ENCODE peak calls at places on chromosomes 13 and 19, in eight cellular contexts. E is neuronal stem cell, T is keratinocyte, Y is fibroblast of lung, X is mesenchymal stem cell, K is neural progenitor cell, C is HCT116, B is DND-41. M is an unnamed sample.

GRCh38 chr13:50422181-50423148 is 407.2 kb downstream of the KCNRG start:
- DNase-seq in K (no peak), X (no peak), E (no peak), Y (no peak), B (no peak), T (no peak), C (no peak), M (no peak)

GRCh38 chr13:41356788-41357187 is 45.7 kb downstream of the NAA16 start:
- DNase-seq in E (no peak), B (no peak), Y (no peak), T (no peak), K (no peak), C (no peak), X (no peak), M (peak; percentile 35)

GRCh38 chr19:4445963-4446668 is 11.5 kb downstream of the UBXN6 start:
- DNase-seq in Y (no peak), T (no peak), E (no peak), B (no peak), C (no peak), K (no peak), X (no peak), M (no peak)

GRCh38 chr13:21831654-21832324 is 160.9 kb downstream of the FGF9 start:
- DNase-seq in K (no peak), T (no peak), E (no peak), Y (no peak), X (no peak), C (no peak), B (no peak), M (no peak)

GRCh38 chr19:7442423-7442822 is 46.4 kb downstream of the PEX11G start:
- DNase-seq in T (no peak), K (no peak), E (no peak), Y (no peak), B (no peak), X (no peak), C (no peak), M (no peak)

GRCh38 chr13:98022210-98022609 is 68.7 kb downstream of the IPO5 start:
- DNase-seq in Y (peak; percentile 80), K (no peak), C (no peak), E (no peak), X (peak; percentile 85), B (no peak), T (no peak), M (peak; percentile 78)

GRCh38 chr13:114129649-114130062 is 2.8 kb downstream of the RASA3 start:
- DNase-seq in E (no peak), K (no peak), C (no peak), X (peak; percentile 50), T (no peak), B (peak; percentile 54), Y (no peak), M (no peak)

GRCh38 chr19:2994588-2995131 is 17.3 kb downstream of the TLE6 start:
- DNase-seq in C (no peak), K (no peak), Y (no peak), E (no peak), X (no peak), T (no peak), B (no peak), M (no peak)

GRCh38 chr19:5354403-5354802 is 13.8 kb upstream of the PTPRS start:
- DNase-seq in K (peak; percentile 39), C (no peak), E (no peak), Y (no peak), T (no peak), X (peak; percentile 6), B (peak; percentile 34), M (peak; percentile 29)

GRCh38 chr13:77388944-77389616 is 62.2 kb upstream of the MYCBP2 start:
- DNase-seq in T (no peak), B (no peak), Y (no peak), X (no peak), K (no peak), E (no peak), C (no peak), M (no peak)

GRCh38 chr19:13149628-13150186 is 468 bp downstream of the STX10 start:
- DNase-seq in Y (peak; percentile 27), X (peak; percentile 62), K (peak; percentile 72), C (no peak), B (peak; percentile 43), E (peak; percentile 27), T (no peak), M (peak; percentile 48)

GRCh38 chr19:42461700-42462324 is 19.1 kb upstream of the CXCL17 start:
- DNase-seq in C (no peak), T (no peak), B (no peak), Y (no peak), E (no peak), X (no peak), K (no peak), M (no peak)

GRCh38 chr19:7360393-7360984 is 11.8 kb downstream of the ARHGEF18 start:
- DNase-seq in K (no peak), Y (peak; percentile 14), C (no peak), T (no peak), X (peak; percentile 39), B (no peak), E (no peak), M (no peak)

GRCh38 chr19:45919678-45920077 is 5.1 kb upstream of the NANOS2 start:
- DNase-seq in Y (no peak), B (no peak), E (no peak), K (no peak), C (no peak), T (no peak), X (no peak), M (no peak)

GRCh38 chr19:45168767-45169351 is 8.1 kb upstream of the NKPD1 start:
- DNase-seq in T (no peak), E (no peak), X (no peak), Y (no peak), B (no peak), C (no peak), K (no peak), M (no peak)

GRCh38 chr19:44005968-44006367 is 3.2 kb downstream of the ZNF230 start:
- DNase-seq in C (no peak), K (no peak), T (no peak), X (peak; percentile 41), E (no peak), Y (peak; percentile 58), B (no peak), M (no peak)

GRCh38 chr13:45119469-45119989 is 781 bp upstream of the GTF2F2 start:
- DNase-seq in C (no peak), X (peak; percentile 51), T (no peak), Y (peak; percentile 72), E (no peak), K (peak; percentile 18), B (peak; percentile 72), M (no peak)
- H3K27ac ChIP-seq in C (no peak overlapping the region), X (peak overlapping the region; percentile 14), T (peak overlapping the region; percentile 92), Y (peak overlapping the region; percentile 79), E (no peak overlapping the region), K (no peak overlapping the region), B (peak overlapping the region; percentile 74), M (no peak overlapping the region)

DNA sequence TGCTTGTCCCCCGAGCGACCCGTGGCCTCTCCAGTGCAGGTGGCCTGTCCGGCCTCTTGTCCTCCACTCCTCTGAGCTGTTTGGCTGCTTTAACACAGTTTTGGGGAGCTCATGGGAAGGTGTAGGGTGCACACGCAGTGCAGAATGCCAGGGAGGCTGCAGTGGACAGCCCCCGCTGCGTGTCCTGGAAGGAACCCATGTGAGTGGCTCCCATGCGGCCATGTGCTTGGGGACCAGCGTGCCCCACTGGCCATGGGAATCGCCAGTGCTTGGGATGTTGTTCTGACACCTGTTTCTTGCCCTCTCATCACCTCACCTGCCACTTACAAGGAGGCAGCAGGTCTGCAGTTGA is 22.6 kb upstream of the F7 start:
- DNase-seq in Y (no peak), T (no peak), K (no peak), E (no peak), B (no peak), C (no peak), X (no peak), M (no peak)
- H3K36me3 ChIP-seq in Y (no peaks in the 10 kb centered on the region), T (no peaks in the 10 kb centered on the region), K (no peaks in the 10 kb centered on the region), E (peaks cover 31% of the 10 kb centered on the region), B (no peaks in the 10 kb centered on the region), C (no peaks in the 10 kb centered on the region), X (no peaks in the 10 kb centered on the region), M (no peaks in the 10 kb centered on the region)

GRCh38 chr13:43848250-43848649 is 31.3 kb downstream of the CCDC122 start:
- DNase-seq in C (no peak), K (no peak), T (no peak), Y (peak; percentile 69), X (peak; percentile 71), B (no peak), E (no peak), M (peak; percentile 13)
- H3K4me2 ChIP-seq in C (no peak overlapping the region), K (no peak overlapping the region), T (peak overlapping the region; percentile 12), Y (no peak overlapping the region), X (no peak overlapping the region), B (no peak overlapping the region), E (no peak overlapping the region), M (no peak overlapping the region)

GRCh38 chr19:29840066-29840950 is 28.5 kb downstream of the CCNE1 start:
- DNase-seq in X (no peak), E (no peak), T (no peak), B (no peak), K (no peak), C (no peak), Y (no peak), M (no peak)

GRCh38 chr19:29841559-29842367 is 30.0 kb downstream of the CCNE1 start:
- DNase-seq in E (peak; percentile 29), T (peak; percentile 63), B (no peak), X (peak; percentile 89), C (peak; percentile 78), K (peak; percentile 53), Y (no peak), M (peak; percentile 44)

GRCh38 chr19:29843180-29844051 is 31.6 kb downstream of the CCNE1 start:
- DNase-seq in K (peak; percentile 66), B (no peak), E (peak; percentile 17), C (no peak), T (no peak), Y (peak; percentile 12), X (peak; percentile 62), M (no peak)

GRCh38 chr19:29841209-29841558 is 29.4 kb downstream of the CCNE1 start:
- DNase-seq in B (no peak), C (no peak), K (no peak), T (no peak), E (no peak), X (peak; percentile 53), Y (no peak), M (peak; percentile 26)

GRCh38 chr19:29842471-29843179 is 30.8 kb downstream of the CCNE1 start:
- DNase-seq in C (no peak), Y (no peak), K (no peak), B (no peak), T (no peak), E (no peak), X (no peak), M (no peak)
- H3K27ac ChIP-seq in C (no peak overlapping the region), Y (no peak overlapping the region), K (no peak overlapping the region), B (no peak overlapping the region), T (no peak overlapping the region), E (no peak overlapping the region), X (no peak overlapping the region), M (no peak overlapping the region)

GRCh38 chr19:52710538-52710937 is 24.3 kb downstream of the ZNF611 start:
- DNase-seq in Y (no peak), K (no peak), C (no peak), T (no peak), E (no peak), X (no peak), B (no peak), M (peak; percentile 21)
- H3K36me3 ChIP-seq in Y (no peaks in the 10 kb centered on the region), K (peaks cover 22% of the 10 kb centered on the region), C (peaks cover 12% of the 10 kb centered on the region), T (peaks cover 13% of the 10 kb centered on the region), E (peaks cover 15% of the 10 kb centered on the region), X (peaks cover 90% of the 10 kb centered on the region), B (peaks cover 65% of the 10 kb centered on the region), M (peaks cover 75% of the 10 kb centered on the region)

DNA sequence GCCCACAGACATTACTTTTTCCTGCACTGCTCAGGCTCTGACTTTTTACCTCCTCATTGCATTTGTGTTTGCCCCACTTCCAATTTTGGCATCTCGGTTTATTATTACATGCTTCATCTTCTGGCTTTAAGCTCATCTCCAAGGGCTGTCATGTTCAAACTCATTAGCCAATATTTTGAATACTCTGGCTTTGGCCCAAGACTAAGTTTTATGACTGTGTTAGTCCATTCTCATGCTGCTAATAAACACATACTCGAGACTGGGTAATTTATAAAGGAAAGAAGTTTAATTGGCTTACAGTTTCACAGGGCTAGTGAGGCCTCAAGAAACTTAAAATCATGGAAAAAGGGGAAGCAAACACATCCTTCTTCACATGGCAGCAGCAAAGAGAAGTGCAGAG is 233.2 kb upstream of the SPRY2 start:
- DNase-seq in X (no peak), C (no peak), E (no peak), Y (peak; percentile 49), T (no peak), K (no peak), B (no peak), M (no peak)
- H3K4me2 ChIP-seq in X (no peak overlapping the region), C (no peak overlapping the region), E (no peak overlapping the region), Y (no peak overlapping the region), T (no peak overlapping the region), K (no peak overlapping the region), B (no peak overlapping the region), M (no peak overlapping the region)